ENCODE peak calls at places on chromosomes 11 and 22, in four cellular contexts. M is body of pancreas, A is prostate gland, E is DND-41. V is an unnamed sample. For H3K27me3, the result is how much of the 10 kb centered on the place peaks cover.

GRCh38 chr11:127675602-127676001 is 675.0 kb upstream of the KIRREL3 start:
- DNase-seq in E (no peak), M (peak), A (no peak), V (no peak)

GRCh38 chr11:58919561-58919960 is 19.7 kb upstream of the GLYATL1 start:
- DNase-seq in E (no peak), M (no peak), A (no peak), V (no peak)

GRCh38 chr11:86800076-86800955 is at the start of gene PRSS23:
- DNase-seq in A (peak), M (peak), E (no peak), V (peak)

GRCh38 chr11:87421422-87421821 is 383.7 kb downstream of the TMEM135 start:
- DNase-seq in A (peak), M (peak), E (peak), V (peak)

GRCh38 chr11:29352273-29352672 is 664.6 kb downstream of the KCNA4 start:
- DNase-seq in A (no peak), E (no peak), M (no peak), V (no peak)

GRCh38 chr22:41952713-41953112 is 763 bp downstream of the SMIM45 start:
- DNase-seq in M (no peak), E (no peak), A (no peak), V (no peak)

GRCh38 chr22:38412435-38413084 is 42.4 kb downstream of the KCNJ4 start:
- DNase-seq in E (no peak), A (no peak), M (peak), V (no peak)

GRCh38 chr11:34261095-34261494 is 96.7 kb downstream of the ABTB2 start:
- DNase-seq in A (no peak), M (no peak), E (no peak), V (no peak)

GRCh38 chr22:45686004-45686403 is 14.4 kb downstream of the ATXN10 start:
- DNase-seq in A (no peak), E (no peak), M (no peak), V (no peak)

GRCh38 chr11:110447897-110448522 is 18.3 kb downstream of the FDX1 start:
- DNase-seq in A (no peak), M (no peak), E (no peak), V (no peak)

GRCh38 chr11:114377612-114378267 is 22.6 kb downstream of the C11orf71 start:
- DNase-seq in A (no peak), E (no peak), M (no peak), V (no peak)

GRCh38 chr11:35272391-35272821 is 133.4 kb downstream of the CD44 start:
- DNase-seq in M (no peak), A (no peak), E (no peak), V (no peak)

GRCh38 chr11:35619030-35619753 is 932 bp downstream of the FJX1 start:
- DNase-seq in A (no peak), E (no peak), M (peak), V (peak)

GRCh38 chr11:75024764-75025211 is 36.1 kb downstream of the NEU3 start:
- DNase-seq in A (no peak), E (no peak), M (no peak), V (no peak)

GRCh38 chr11:3123761-3124733 is 41.1 kb downstream of the OSBPL5 start:
- DNase-seq in M (peak), E (no peak), A (peak), V (no peak)

GRCh38 chr11:123531325-123531724 is 101.3 kb downstream of the GRAMD1B start:
- DNase-seq in E (no peak), M (no peak), A (no peak), V (no peak)

GRCh38 chr22:25077964-25078363 is 121.7 kb upstream of the CRYBB3 start:
- DNase-seq in E (no peak), A (no peak), M (no peak), V (peak)

GRCh38 chr11:101860694-101861371 is 54.0 kb upstream of the CEP126 start:
- DNase-seq in M (peak), A (peak), E (peak), V (peak)

GRCh38 chr11:33634291-33634834 is 66.3 kb downstream of the C11orf91 start:
- DNase-seq in E (no peak), M (no peak), A (no peak), V (no peak)

GRCh38 chr11:120231963-120232362 is 8.0 kb upstream of the POU2F3 start:
- DNase-seq in A (no peak), E (no peak), M (no peak), V (no peak)

GRCh38 chr11:107770546-107770945 is 58.7 kb upstream of the SLN start:
- DNase-seq in E (no peak), A (no peak), M (no peak), V (peak)

GRCh38 chr11:119361056-119361787 is 14.7 kb upstream of the MFRP start:
- DNase-seq in M (peak), E (no peak), A (no peak), V (peak)

GRCh38 chr11:64081663-64082442 is 46.1 kb downstream of the FLRT1 start:
- DNase-seq in E (no peak), M (peak), A (peak), V (no peak)
- H3K27me3 ChIP-seq in E (under half), M (under half), A (under half), V (under half)

DNA sequence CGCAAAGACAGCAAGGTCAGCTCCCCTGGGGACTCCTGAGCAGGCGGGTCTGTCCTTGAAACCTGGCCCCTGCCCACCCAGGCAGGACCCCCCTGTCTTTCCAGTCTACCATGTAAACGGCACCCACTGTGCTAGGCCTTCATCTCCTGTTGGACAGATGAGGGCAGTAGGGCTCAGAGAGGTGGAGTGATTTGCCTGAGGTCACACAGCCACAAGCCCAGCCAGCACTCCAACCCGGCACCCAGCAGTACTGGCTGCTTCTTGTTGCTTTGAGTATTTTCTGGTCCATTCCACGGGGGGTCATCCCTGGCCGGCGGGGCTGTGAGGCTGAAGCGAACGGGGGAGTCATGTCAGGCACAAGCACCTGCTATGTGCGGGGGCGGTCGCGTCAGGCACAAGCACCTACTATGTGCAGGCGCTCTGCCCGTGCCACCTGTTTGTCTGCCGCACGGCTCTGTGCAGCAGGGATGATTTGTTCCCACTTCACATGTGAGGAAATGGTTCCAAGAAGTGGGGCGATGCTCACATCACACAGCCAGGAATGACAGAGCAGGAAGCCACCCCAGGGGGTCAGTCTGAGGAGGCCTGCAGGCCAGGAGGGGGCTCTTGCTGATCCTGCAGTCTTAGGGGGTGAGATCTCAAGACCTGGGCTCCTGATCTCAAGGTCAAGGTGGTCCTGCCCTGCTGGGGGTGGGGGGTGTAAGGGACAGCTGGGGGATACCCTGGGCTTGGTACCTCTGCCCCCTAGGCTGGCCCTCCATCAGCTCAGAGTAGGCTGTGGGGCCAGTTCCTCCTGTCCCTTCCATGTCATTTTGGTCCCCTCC is 110.7 kb downstream of the CACNA1I start:
- DNase-seq in E (no peak), M (no peak), A (no peak), V (no peak)
- H3K27me3 ChIP-seq in E (under half), M (under half), A (under half), V (under half)

DNA sequence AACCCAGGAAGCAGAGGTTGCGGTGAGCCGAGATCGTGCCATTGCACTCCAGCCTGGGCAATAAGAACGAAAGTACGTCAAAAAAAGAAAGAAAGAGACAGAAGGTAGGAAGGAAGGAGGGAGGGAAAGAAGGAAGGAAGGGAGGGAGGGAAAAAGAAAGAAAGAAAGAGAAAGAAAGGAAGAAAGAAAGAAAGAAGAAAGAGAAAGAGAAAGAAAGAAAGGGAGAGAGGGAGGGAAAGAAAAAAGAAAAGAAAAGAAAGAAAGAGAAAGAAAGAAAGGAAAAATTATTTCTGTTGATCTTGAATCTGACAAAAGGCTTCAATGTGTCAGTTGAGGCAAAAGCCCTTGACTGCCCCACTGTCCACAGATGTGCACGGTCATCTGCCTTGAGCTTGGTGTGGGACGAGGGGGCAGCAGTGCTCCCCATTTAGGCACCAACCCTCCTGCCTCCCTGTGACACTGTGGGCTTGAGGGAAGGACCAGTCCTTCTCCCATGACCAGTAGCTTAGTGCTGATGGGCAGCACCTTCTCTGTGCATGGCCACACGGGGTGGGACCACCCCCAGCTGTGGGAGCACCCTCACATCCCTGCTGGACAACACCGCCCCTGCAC is 24.4 kb downstream of the KCTD17 start:
- DNase-seq in A (no peak), E (no peak), M (no peak), V (no peak)
- H3K27me3 ChIP-seq in A (under half), E (under half), M (under half), V (under half)

GRCh38 chr11:21707116-21707769 is 485.6 kb upstream of the ANO5 start:
- DNase-seq in M (no peak), A (no peak), E (no peak), V (no peak)

GRCh38 chr11:21710791-21711190 is 482.1 kb upstream of the ANO5 start:
- DNase-seq in A (no peak), M (no peak), E (no peak), V (peak)

GRCh38 chr11:21711341-21711740 is 481.5 kb upstream of the ANO5 start:
- DNase-seq in M (no peak), A (no peak), E (no peak), V (no peak)
- H3K27me3 ChIP-seq in M (under half), A (under half), E (under half), V (under half)

DNA sequence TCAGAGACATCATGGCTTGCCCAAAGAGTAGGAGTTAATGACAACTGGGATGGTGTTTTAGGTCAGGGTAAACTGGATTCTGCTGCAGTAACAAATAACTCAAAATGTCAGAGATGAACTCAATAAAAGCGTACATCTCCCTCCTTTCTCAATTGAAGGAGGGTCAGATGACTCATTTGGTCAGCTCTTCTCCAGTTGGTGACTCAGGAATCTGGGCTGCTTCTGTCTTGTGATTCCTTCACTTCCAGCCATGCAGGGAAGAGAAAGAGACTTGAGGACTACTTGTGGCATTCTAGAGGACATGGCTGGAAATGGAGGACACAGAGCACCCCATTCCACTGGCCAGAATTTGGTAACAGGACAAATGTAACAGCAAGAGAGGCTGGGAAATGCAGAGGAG is 3.2 kb upstream of the SYT13 start:
- DNase-seq in M (no peak), A (no peak), E (no peak), V (no peak)
- H3K27me3 ChIP-seq in M (under half), A (under half), E (under half), V (under half)

GRCh38 chr22:29310065-29310862 is 3.8 kb downstream of the GAS2L1 start:
- DNase-seq in E (no peak), M (no peak), A (peak), V (no peak)

GRCh38 chr22:29309332-29310064 is 3.0 kb downstream of the GAS2L1 start:
- DNase-seq in A (no peak), M (peak), E (no peak), V (no peak)

GRCh38 chr22:29312218-29313125 is 3.0 kb downstream of the RASL10A start:
- DNase-seq in A (no peak), M (peak), E (no peak), V (no peak)

GRCh38 chr22:29311468-29312217 is 3.9 kb downstream of the RASL10A start:
- DNase-seq in M (no peak), A (no peak), E (no peak), V (peak)

GRCh38 chr22:29310863-29311339 is 4.5 kb downstream of the GAS2L1 start:
- DNase-seq in A (peak), M (peak), E (peak), V (peak)
- H3K27me3 ChIP-seq in A (under half), M (under half), E (under half), V (under half)

DNA sequence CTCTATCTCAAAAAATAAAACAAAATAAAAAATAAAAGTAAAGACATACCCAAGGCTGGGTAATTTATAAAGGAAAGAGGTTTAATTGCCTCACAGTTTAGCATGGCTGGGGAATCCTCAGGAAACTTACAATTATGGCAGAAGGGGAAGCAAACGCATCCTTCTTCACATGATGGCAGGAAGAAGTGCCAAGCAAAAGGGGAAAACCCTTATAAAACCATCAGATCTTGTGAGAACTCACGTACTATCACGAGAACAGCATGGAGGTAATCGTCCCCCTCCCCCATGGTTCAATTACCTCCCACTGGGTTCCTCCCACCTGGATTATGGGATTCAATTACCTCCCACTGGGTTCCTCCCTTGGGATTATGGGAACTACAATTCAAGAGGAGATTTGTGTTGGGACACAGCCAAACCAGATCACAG is 8.3 kb upstream of the SSTR3 start:
- DNase-seq in A (no peak), E (no peak), M (no peak), V (no peak)
- H3K27me3 ChIP-seq in A (under half), E (under half), M (under half), V (under half)

DNA sequence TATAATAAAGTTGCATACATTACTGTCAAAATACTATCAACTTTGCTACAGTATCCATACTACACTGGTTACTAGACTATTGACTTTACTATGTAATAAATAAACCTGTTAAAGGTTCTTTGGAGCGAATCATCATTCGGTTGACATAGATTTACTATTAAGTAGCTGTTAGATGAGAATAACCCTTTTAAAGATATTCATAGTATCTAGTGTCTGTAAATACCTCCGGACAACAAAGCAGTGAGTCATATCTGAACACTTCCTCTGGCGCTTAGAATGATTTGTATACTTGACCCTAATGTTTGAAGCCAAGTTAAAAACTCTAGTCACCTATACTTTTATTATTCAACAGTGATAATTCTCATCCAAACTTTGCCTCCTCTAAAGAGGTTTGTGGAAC is 84.7 kb downstream of the MSANTD4 start:
- DNase-seq in E (no peak), M (no peak), A (no peak), V (no peak)
- H3K27me3 ChIP-seq in E (under half), M (under half), A (under half), V (under half)